ENCODE peak calls at places on chromosomes 6 and 20, in six cellular contexts. G, N, S, H, A and K are unnamed samples.

GRCh38 chr6:26537846-26538571 is at the start of gene HMGN4:
- DNase-seq in A (peak; percentile 75), N (no peak), G (peak; percentile 78), S (peak; percentile 73), H (peak; percentile 74), K (peak; percentile 67)

GRCh38 chr20:63627129-63627699 is 313 bp upstream of the GMEB2 start:
- DNase-seq in H (peak; percentile 94), G (peak; percentile 90), N (peak; percentile 44), S (peak; percentile 91), A (peak; percentile 99), K (peak; percentile 92)

GRCh38 chr6:133817460-133818047 is 71.4 kb upstream of the TCF21 start:
- DNase-seq in H (peak; percentile 21), N (no peak), G (no peak), A (peak; percentile 13), S (peak; percentile 41), K (peak; percentile 7)

GRCh38 chr6:85459224-85459901 is 9.5 kb downstream of the NT5E start:
- DNase-seq in G (no peak), S (no peak), N (peak; percentile 91), H (no peak), A (no peak), K (no peak)

GRCh38 chr6:33053230-33053629 is 20.2 kb downstream of the HLA-DPA1 start:
- DNase-seq in S (no peak), G (no peak), A (no peak), H (no peak), N (no peak), K (no peak)

GRCh38 chr6:41527721-41528408 is 18.3 kb upstream of the FOXP4 start:
- DNase-seq in H (no peak), S (no peak), A (no peak), G (no peak), N (no peak), K (no peak)

GRCh38 chr6:36838896-36839818 is at the start of gene CPNE5:
- DNase-seq in G (no peak), H (no peak), N (no peak), A (no peak), S (no peak), K (no peak)

GRCh38 chr20:12748359-12748994 is 260.3 kb upstream of the SPTLC3 start:
- DNase-seq in A (no peak), G (no peak), S (no peak), N (no peak), H (no peak), K (no peak)

GRCh38 chr6:140779991-140780596 is 1352.6 kb upstream of the GJE1 start:
- DNase-seq in N (no peak), S (no peak), A (no peak), H (no peak), G (no peak), K (no peak)

GRCh38 chr20:58811334-58811733 is 39.4 kb downstream of the GNAS-AS1 start:
- DNase-seq in A (no peak), S (no peak), H (no peak), N (no peak), G (no peak), K (no peak)

GRCh38 chr6:143176090-143177021 is 115.7 kb downstream of the AIG1 start:
- DNase-seq in N (peak; percentile 85), H (no peak), G (peak; percentile 44), A (no peak), S (no peak), K (no peak)